ENCODE peak calls at places on chromosomes 16 and 17, in eight cellular contexts. V is astrocyte of the spinal cord, U is foreskin keratinocyte, P is OCI-LY7, B is upper lobe of right lung, Y is WTC11, Q is neural crest cell, A is mucosa of descending colon. K is an unnamed sample.

GRCh38 chr16:58474296-58474695 is 25.6 kb upstream of the NDRG4 start:
- DNase-seq in V (no peak), U (no peak), P (peak; percentile 74), B (no peak), Y (no peak), Q (no peak), A (no peak), K (no peak)

GRCh38 chr16:55508941-55509920 is at the start of gene LPCAT2:
- DNase-seq in V (peak; percentile 88), U (peak; percentile 77), P (no peak), B (peak; percentile 95), Y (peak; percentile 95), Q (peak; percentile 84), A (peak; percentile 92), K (peak; percentile 92)

GRCh38 chr17:66625321-66625767 is 209.6 kb upstream of the CACNG5 start:
- DNase-seq in V (peak; percentile 41), U (peak; percentile 24), P (peak; percentile 32), B (no peak), Y (no peak), Q (no peak), A (no peak), K (no peak)

GRCh38 chr16:80602894-80603293 is 62.1 kb downstream of the DYNLRB2 start:
- DNase-seq in V (no peak), U (no peak), P (no peak), B (no peak), Y (no peak), Q (no peak), A (no peak), K (no peak)

GRCh38 chr17:28363776-28364650 is 986 bp downstream of the SEBOX start:
- DNase-seq in V (no peak), U (no peak), P (no peak), B (peak; percentile 58), Y (no peak), Q (no peak), A (no peak), K (no peak)

GRCh38 chr17:75552847-75553552 is 27.5 kb downstream of the LLGL2 start:
- DNase-seq in V (no peak), U (no peak), P (no peak), B (no peak), Y (no peak), Q (no peak), A (no peak), K (peak; percentile 41)

GRCh38 chr17:47896672-47897490 is 845 bp downstream of the SP2 start:
- DNase-seq in V (no peak), U (no peak), P (peak; percentile 6), B (no peak), Y (no peak), Q (no peak), A (no peak), K (no peak)

GRCh38 chr16:10509534-10510025 is 70.8 kb downstream of the EMP2 start:
- DNase-seq in V (peak; percentile 79), U (peak; percentile 56), P (peak; percentile 88), B (no peak), Y (peak; percentile 56), Q (peak; percentile 71), A (no peak), K (peak; percentile 69)

GRCh38 chr16:47499700-47500264 is 38.7 kb downstream of the PHKB start:
- DNase-seq in V (no peak), U (no peak), P (no peak), B (no peak), Y (no peak), Q (no peak), A (no peak), K (no peak)

GRCh38 chr17:8140058-8140412 is 12.2 kb downstream of the PER1 start:
- DNase-seq in V (no peak), U (no peak), P (no peak), B (peak; percentile 69), Y (no peak), Q (no peak), A (no peak), K (no peak)

GRCh38 chr17:78999056-78999768 is 10.4 kb downstream of the CANT1 start:
- DNase-seq in V (no peak), U (no peak), P (no peak), B (no peak), Y (no peak), Q (no peak), A (peak; percentile 31), K (no peak)

GRCh38 chr16:48011466-48011865 is 144.3 kb downstream of the ABCC12 start:
- DNase-seq in V (no peak), U (no peak), P (no peak), B (no peak), Y (no peak), Q (no peak), A (no peak), K (no peak)

GRCh38 chr16:85437161-85438052 is 175.7 kb upstream of the GSE1 start:
- DNase-seq in V (no peak), U (no peak), P (no peak), B (no peak), Y (no peak), Q (peak; percentile 41), A (peak; percentile 89), K (no peak)

GRCh38 chr17:77616243-77616731 is 342.2 kb upstream of the TNRC6C start:
- DNase-seq in V (no peak), U (peak; percentile 86), P (no peak), B (peak; percentile 15), Y (no peak), Q (no peak), A (no peak), K (no peak)

GRCh38 chr17:49880291-49881053 is 32.6 kb upstream of the TAC4 start:
- DNase-seq in V (peak; percentile 51), U (peak; percentile 30), P (peak; percentile 58), B (peak; percentile 91), Y (peak; percentile 96), Q (peak; percentile 76), A (peak; percentile 81), K (peak; percentile 93)

GRCh38 chr17:47873200-47874090 is 22.5 kb upstream of the SP6 start:
- DNase-seq in V (no peak), U (no peak), P (no peak), B (no peak), Y (no peak), Q (no peak), A (no peak), K (no peak)

GRCh38 chr17:51435641-51436091 is 175.3 kb downstream of the UTP18 start:
- DNase-seq in V (no peak), U (peak; percentile 30), P (peak; percentile 47), B (peak; percentile 69), Y (peak; percentile 79), Q (peak; percentile 53), A (peak; percentile 65), K (peak; percentile 62)

GRCh38 chr16:49499018-49499785 is 125.6 kb downstream of the C16orf78 start:
- DNase-seq in V (no peak), U (no peak), P (no peak), B (no peak), Y (no peak), Q (no peak), A (no peak), K (no peak)

GRCh38 chr17:61867033-61867432 is 3.7 kb upstream of the BRIP1 start:
- DNase-seq in V (no peak), U (no peak), P (no peak), B (no peak), Y (no peak), Q (no peak), A (no peak), K (no peak)

GRCh38 chr17:48711128-48711527 is 11.2 kb downstream of the PRAC1 start:
- DNase-seq in V (no peak), U (no peak), P (no peak), B (no peak), Y (no peak), Q (no peak), A (no peak), K (no peak)

GRCh38 chr17:49249292-49249794 is 18.8 kb upstream of the PHOSPHO1 start:
- DNase-seq in V (peak; percentile 47), U (no peak), P (no peak), B (peak; percentile 66), Y (no peak), Q (no peak), A (no peak), K (no peak)

GRCh38 chr17:80737106-80738019 is 192.7 kb downstream of the RPTOR start:
- DNase-seq in V (no peak), U (no peak), P (peak; percentile 98), B (no peak), Y (no peak), Q (no peak), A (no peak), K (no peak)
- TF ChIP-seq CTCF in V (no peak), U (no peak), P (peak; percentile 94), B (no peak), Y (no peak), Q (no peak), A (no peak), K (no peak)

DNA sequence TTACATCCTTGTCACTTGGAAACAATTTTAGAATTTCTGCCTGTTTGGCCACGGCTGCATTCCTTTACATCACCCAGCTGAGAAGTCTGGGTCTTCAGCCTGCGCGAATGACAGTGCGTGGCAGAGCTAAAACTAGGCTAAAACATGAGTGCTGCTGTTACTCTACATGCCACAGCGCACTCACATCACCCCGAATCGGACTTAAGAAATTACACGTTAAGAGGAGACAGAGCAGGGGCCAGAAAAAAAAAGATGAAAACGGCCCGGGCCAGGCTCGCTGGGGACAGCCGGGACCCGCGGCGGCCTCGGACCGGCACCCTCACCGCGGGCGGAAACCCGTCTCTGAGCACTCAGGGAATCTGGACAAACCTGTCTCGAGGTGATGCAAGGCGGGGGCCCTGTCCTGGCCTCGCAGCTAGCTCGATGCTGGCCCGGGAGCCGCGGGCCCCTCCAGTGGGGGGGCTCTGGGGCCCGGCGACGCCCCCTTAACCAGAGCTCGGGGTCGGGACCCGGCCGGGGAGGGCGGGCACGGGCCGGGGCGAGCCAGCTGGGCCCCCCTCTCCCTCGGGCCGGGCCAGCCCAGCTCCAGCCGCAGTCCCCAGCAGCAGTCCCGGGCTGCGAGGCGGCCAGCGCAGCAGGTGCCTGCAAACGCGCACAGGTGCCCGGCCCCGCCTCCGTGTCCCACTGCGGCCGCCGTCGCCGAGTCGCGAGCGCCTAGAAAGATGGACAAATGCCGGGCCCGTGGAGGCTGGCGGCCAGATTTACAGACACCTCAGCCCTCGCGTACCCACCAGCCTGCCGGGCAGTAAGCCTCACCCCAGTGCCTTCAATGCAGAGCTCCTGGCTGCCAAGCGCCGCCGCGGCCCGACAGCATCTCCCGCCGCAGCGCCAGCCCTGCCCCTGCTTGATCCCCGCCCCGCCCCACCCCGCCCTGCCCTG is at the start of gene AKTIP:
- DNase-seq in V (peak; percentile 37), U (peak; percentile 28), P (peak; percentile 27), B (peak; percentile 91), Y (peak; percentile 67), Q (no peak), A (peak; percentile 75), K (peak; percentile 45)
- TF ChIP-seq CTCF in V (no peak), U (no peak), P (no peak), B (no peak), Y (no peak), Q (no peak), A (no peak), K (no peak)

DNA sequence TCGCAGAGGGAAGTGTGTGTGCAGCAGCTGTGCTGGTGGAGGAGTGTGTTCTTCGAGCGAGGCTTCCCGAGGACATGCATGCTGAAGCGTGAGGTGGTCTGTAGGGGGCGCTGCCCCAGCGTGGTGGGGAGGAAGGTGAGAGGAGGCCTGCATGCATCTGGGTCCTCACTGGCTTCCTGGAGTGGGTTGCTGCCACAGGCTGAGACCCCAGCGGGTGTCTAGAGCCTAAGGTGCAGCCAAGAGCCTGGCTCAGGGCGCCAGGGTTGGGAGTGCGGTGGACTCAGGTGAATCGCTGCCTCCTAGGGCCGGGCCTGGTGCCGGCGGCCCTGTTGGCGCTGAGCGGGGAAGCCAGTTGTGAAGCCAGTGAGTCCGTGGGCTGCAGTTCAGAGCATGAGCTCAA is 7.5 kb upstream of the HSD3B7 start:
- DNase-seq in V (no peak), U (no peak), P (no peak), B (no peak), Y (peak; percentile 73), Q (no peak), A (no peak), K (no peak)
- TF ChIP-seq CTCF in V (peak; percentile 39), U (peak; percentile 50), P (peak; percentile 72), B (peak; percentile 22), Y (peak; percentile 66), Q (peak; percentile 45), A (no peak), K (peak; percentile 23)

GRCh38 chr16:69424053-69424934 is at the start of gene CYB5B:
- DNase-seq in V (peak; percentile 99), U (peak; percentile 98), P (peak; percentile 99), B (peak; percentile 97), Y (peak; percentile 96), Q (peak; percentile 78), A (peak; percentile 95), K (peak; percentile 87)
- TF ChIP-seq CTCF in V (no peak), U (peak; percentile 15), P (no peak), B (no peak), Y (no peak), Q (no peak), A (no peak), K (no peak)

K was measured in nephron progenitor cell.